ENCODE peak calls at places on chromosomes 13 and 19, in five cellular contexts. W is K562, M is HCT116, O is GM12878, R is HepG2. U is an unnamed sample.

GRCh38 chr19:29499921-29500590 is 25.7 kb upstream of the VSTM2B start:
- DNase-seq in W (no peak), R (no peak), O (no peak), M (no peak), U (no peak)

GRCh38 chr13:80979035-80979641 is 638.2 kb upstream of the SPRY2 start:
- DNase-seq in W (peak), M (peak), O (peak), R (peak), U (peak)

GRCh38 chr19:53642381-53643099 is 10.7 kb downstream of the DPRX start:
- DNase-seq in M (no peak), W (no peak), R (peak), O (no peak), U (no peak)

GRCh38 chr19:30236006-30236405 is 136.2 kb upstream of the ZNF536 start:
- DNase-seq in W (no peak), R (no peak), M (no peak), O (no peak), U (no peak)

GRCh38 chr13:72504026-72504925 is 223.2 kb downstream of the MZT1 start:
- DNase-seq in W (no peak), O (no peak), R (no peak), M (no peak), U (no peak)

GRCh38 chr13:37485766-37486165 is 112.8 kb downstream of the POSTN start:
- DNase-seq in R (no peak), W (no peak), O (no peak), M (no peak), U (no peak)

GRCh38 chr13:52846567-52847321 is 1.7 kb downstream of the PCDH8 start:
- DNase-seq in W (no peak), O (no peak), R (no peak), M (no peak), U (peak)

GRCh38 chr13:93655132-93655531 is 428.5 kb downstream of the GPC6 start:
- DNase-seq in W (no peak), R (no peak), O (no peak), M (no peak), U (no peak)

GRCh38 chr19:52369463-52370340 is at the start of gene ZNF880:
- DNase-seq in M (no peak), W (peak), O (peak), R (no peak), U (peak)

GRCh38 chr19:9597027-9597426 is 12.7 kb upstream of the ZNF121 start:
- DNase-seq in W (no peak), O (no peak), M (peak), R (no peak), U (no peak)

GRCh38 chr19:44003461-44004134 is 841 bp downstream of the ZNF230 start:
- DNase-seq in R (peak), O (no peak), M (no peak), W (peak), U (peak)

GRCh38 chr19:1402411-1403070 is 1.2 kb upstream of the GAMT start:
- DNase-seq in O (no peak), R (no peak), M (no peak), W (no peak), U (no peak)

GRCh38 chr19:18762125-18763023 is 28.7 kb downstream of the COMP start:
- DNase-seq in R (peak), M (peak), O (no peak), W (no peak), U (no peak)

GRCh38 chr19:28076628-28077027 is 1136.3 kb downstream of the UQCRFS1 start:
- DNase-seq in W (no peak), M (no peak), O (no peak), R (no peak), U (no peak)

GRCh38 chr13:46035066-46035465 is 17.5 kb downstream of the ZC3H13 start:
- DNase-seq in R (no peak), M (no peak), O (no peak), W (no peak), U (no peak)

GRCh38 chr19:2722541-2723344 is 1.6 kb upstream of the DIRAS1 start:
- DNase-seq in W (peak), R (no peak), O (no peak), M (no peak), U (no peak)

GRCh38 chr13:24606486-24607170 is 73.6 kb upstream of the ATP12A start:
- DNase-seq in O (no peak), W (no peak), R (no peak), M (no peak), U (no peak)

GRCh38 chr13:59874973-59875372 is 288.8 kb downstream of the DIAPH3 start:
- DNase-seq in W (no peak), O (no peak), R (no peak), M (no peak), U (no peak)

GRCh38 chr19:13425151-13425550 is 81.1 kb downstream of the CACNA1A start:
- DNase-seq in R (no peak), M (no peak), O (no peak), W (no peak), U (no peak)

GRCh38 chr19:29741776-29742175 is 26.7 kb upstream of the C19orf12 start:
- DNase-seq in O (no peak), W (no peak), M (no peak), R (no peak), U (no peak)

GRCh38 chr19:34364830-34365462 is at the start of gene GPI:
- DNase-seq in R (peak), M (no peak), W (peak), O (no peak), U (peak)

GRCh38 chr19:19119325-19120237 is 18.7 kb downstream of the TMEM161A start:
- DNase-seq in W (no peak), M (no peak), R (no peak), O (no peak), U (no peak)

GRCh38 chr19:13208131-13208963 is 58.1 kb downstream of the IER2 start:
- DNase-seq in O (peak), W (no peak), R (no peak), M (no peak), U (no peak)

GRCh38 chr19:46992699-46993535 is 26.7 kb upstream of the NPAS1 start:
- DNase-seq in R (no peak), W (no peak), M (no peak), O (no peak), U (no peak)

GRCh38 chr13:112963641-112964040 is 5.4 kb upstream of the MCF2L start:
- DNase-seq in R (no peak), M (no peak), O (no peak), W (no peak), U (no peak)

GRCh38 chr19:4675346-4675745 is 5.2 kb upstream of the MYDGF start:
- DNase-seq in M (no peak), R (no peak), O (no peak), W (no peak), U (no peak)

GRCh38 chr19:39247701-39248664 is 673 bp downstream of the IFNL4 start:
- DNase-seq in M (no peak), W (no peak), O (no peak), R (no peak), U (no peak)

GRCh38 chr19:52685811-52686210 is 47.7 kb upstream of the ZNF83 start:
- DNase-seq in R (no peak), W (no peak), O (no peak), M (no peak), U (no peak)

GRCh38 chr19:12937243-12938053 is 961 bp upstream of the CALR start:
- DNase-seq in W (no peak), O (no peak), M (no peak), R (peak), U (peak)

GRCh38 chr19:9309974-9310446 is 372 bp upstream of the ZNF699 start:
- DNase-seq in R (no peak), W (peak), M (peak), O (no peak), U (peak)

GRCh38 chr13:109000207-109000606 is 370.8 kb downstream of the MYO16 start:
- DNase-seq in R (no peak), W (no peak), M (no peak), O (no peak), U (no peak)

GRCh38 chr19:39595950-39596349 is 6.4 kb upstream of the LGALS13 start:
- DNase-seq in O (no peak), W (no peak), R (no peak), M (no peak), U (no peak)

GRCh38 chr13:47241446-47241845 is 344.6 kb upstream of the HTR2A start:
- DNase-seq in W (peak), M (no peak), O (no peak), R (no peak), U (no peak)

GRCh38 chr13:40060318-40061007 is 405.0 kb downstream of the COG6 start:
- DNase-seq in M (no peak), R (no peak), O (peak), W (no peak), U (no peak)

GRCh38 chr13:21703846-21704245 is 33.0 kb downstream of the FGF9 start:
- DNase-seq in W (no peak), O (no peak), R (no peak), M (no peak), U (no peak)

GRCh38 chr19:41774515-41774980 is 19.2 kb downstream of the CEACAM6 start:
- DNase-seq in O (no peak), W (no peak), M (peak), R (no peak), U (no peak)

GRCh38 chr13:48158290-48158689 is 63.4 kb upstream of the MED4 start:
- DNase-seq in O (peak), W (no peak), R (no peak), M (no peak), U (no peak)

GRCh38 chr13:28864544-28864943 is 44.4 kb downstream of the MTUS2 start:
- DNase-seq in O (peak), M (no peak), R (no peak), W (no peak), U (no peak)
- TF ChIP-seq CEBPB in O (no peak), M (no peak), R (no peak), W (no peak), U (no peak)

DNA sequence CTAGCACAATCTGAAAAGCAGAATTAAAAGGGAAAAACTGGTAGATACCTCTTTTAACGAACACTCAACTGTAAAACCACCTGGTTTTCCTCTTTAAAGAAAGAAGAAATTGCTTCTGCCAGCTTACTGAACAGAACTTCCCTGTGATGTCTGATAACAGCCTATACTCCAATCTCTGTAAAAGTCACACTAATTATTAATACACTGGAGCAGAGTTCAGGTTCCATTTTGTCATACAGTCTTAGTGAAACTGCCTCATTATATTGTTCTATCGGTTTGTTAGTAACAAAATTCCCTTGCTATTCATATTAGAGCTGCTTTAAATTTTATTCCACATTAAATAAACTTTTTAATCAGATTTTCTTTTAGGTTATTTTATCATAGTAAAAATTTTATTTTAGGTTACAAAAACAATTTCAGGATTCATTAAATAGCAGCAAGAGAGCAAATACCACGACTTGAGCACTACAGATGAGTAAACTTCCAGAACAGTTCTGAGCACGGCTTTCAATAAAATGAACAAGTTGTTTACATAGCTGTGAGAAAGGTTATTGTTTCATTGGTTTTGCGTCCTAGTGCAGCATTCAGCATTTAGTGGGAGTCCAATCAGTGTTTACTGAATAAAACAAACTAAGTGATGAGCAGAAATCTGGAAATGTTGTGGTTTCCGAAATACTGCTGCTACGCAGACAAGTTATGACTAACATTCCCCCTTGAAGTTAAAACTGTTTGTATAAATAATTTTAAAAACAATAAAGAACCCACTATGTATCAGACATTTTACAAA is 251.3 kb upstream of the STARD13 start:
- DNase-seq in R (no peak), W (no peak), O (no peak), M (no peak), U (no peak)
- TF ChIP-seq JUND in R (no peak), W (no peak), O (no peak), M (no peak), U (no peak)

GRCh38 chr19:48509467-48510194 is 2.0 kb downstream of the LMTK3 start:
- DNase-seq in M (no peak), R (no peak), W (peak), O (no peak), U (no peak)
- TF ChIP-seq CEBPB in M (no peak), R (no peak), W (no peak), O (no peak), U (no peak)

GRCh38 chr13:41458939-41459753 is 1.8 kb downstream of the RGCC start:
- DNase-seq in W (peak), R (peak), M (peak), O (no peak), U (peak)

GRCh38 chr13:41459754-41460111 is 2.4 kb downstream of the RGCC start:
- DNase-seq in M (no peak), R (no peak), O (no peak), W (no peak), U (no peak)

GRCh38 chr13:41456768-41457588 is at the start of gene RGCC:
- DNase-seq in R (peak), O (no peak), W (peak), M (peak), U (no peak)

GRCh38 chr13:41457589-41458186 is 338 bp downstream of the RGCC start:
- DNase-seq in M (no peak), W (peak), R (no peak), O (no peak), U (no peak)

DNA sequence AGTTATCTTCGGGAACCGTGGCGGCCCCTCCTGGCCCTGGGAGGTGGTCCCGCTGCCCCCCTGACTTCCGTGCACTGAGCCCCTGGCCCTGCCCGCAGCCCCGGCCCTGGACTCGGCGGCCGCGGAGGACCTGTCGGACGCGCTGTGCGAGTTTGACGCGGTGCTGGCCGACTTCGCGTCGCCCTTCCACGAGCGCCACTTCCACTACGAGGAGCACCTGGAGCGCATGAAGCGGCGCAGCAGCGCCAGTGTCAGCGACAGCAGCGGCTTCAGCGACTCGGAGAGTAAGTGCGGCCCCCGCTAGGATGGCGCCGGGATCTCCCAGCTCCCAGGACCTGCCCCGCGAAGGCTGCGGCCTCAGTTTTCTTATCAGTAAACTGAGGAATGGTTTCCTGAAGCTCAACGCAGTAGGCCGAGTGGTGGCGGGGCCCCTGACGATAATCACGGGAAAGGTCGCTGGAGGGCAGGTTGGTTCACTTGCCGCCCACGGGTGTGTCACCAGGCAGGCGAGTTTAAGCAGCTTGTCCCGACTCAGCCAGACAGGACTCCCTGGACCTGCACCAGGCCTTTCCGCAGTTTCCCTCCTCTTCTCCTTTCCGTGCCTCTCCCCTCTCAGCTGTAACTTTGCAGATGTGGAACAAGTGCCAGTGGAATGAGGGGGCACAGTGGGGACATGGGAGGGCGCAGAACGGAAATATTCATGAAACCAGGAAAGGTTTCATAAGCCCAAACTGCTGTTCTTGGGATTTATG is 1.0 kb downstream of the RGCC start:
- DNase-seq in O (no peak), M (no peak), W (peak), R (no peak), U (peak)
- TF ChIP-seq JUND in O (no peak), M (no peak), W (no peak), R (no peak), U (no peak)

GRCh38 chr19:32823747-32824102 is 45.8 kb downstream of the SLC7A9 start:
- DNase-seq in O (no peak), W (no peak), M (no peak), R (no peak), U (no peak)
- TF ChIP-seq CEBPB in O (no peak), W (no peak), M (no peak), R (no peak), U (no peak)

DNA sequence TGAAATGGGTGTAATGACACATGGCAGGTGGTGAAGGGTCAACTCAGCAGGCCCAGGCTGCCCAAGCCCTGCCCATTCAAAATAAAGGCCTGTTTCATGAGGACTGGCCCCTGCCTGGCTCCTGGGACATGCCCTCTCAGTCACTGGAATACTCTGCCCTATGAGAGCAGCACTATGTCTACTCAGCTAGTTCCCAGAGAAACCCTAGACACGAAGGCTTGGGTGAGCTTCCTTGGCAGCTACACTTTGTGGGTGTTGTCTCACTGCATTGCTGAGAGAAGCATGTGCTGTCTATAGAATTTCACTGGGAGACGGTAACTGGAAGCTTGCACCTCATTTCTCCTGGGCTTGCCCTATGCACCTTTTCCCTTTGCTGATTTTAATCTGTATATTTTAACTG is 752.8 kb downstream of the LIG4 start:
- DNase-seq in O (no peak), R (no peak), M (no peak), W (no peak), U (no peak)
- TF ChIP-seq JUND in O (no peak), R (no peak), M (no peak), W (no peak), U (no peak)

GRCh38 chr19:21047712-21048111 is 27.3 kb downstream of the ZNF430 start:
- DNase-seq in O (no peak), M (no peak), R (no peak), W (no peak), U (no peak)

GRCh38 chr19:21052902-21053301 is 29.1 kb upstream of the ZNF714 start:
- DNase-seq in M (no peak), W (peak), O (no peak), R (no peak), U (no peak)
- TF ChIP-seq CEBPB in M (no peak), W (no peak), O (no peak), R (no peak), U (no peak)

GRCh38 chr13:98977568-98978270 is at the start of gene DOCK9:
- DNase-seq in W (no peak), O (no peak), M (no peak), R (no peak), U (peak)
- TF ChIP-seq JUND in W (no peak), O (no peak), M (no peak), R (no peak), U (no peak)

DNA sequence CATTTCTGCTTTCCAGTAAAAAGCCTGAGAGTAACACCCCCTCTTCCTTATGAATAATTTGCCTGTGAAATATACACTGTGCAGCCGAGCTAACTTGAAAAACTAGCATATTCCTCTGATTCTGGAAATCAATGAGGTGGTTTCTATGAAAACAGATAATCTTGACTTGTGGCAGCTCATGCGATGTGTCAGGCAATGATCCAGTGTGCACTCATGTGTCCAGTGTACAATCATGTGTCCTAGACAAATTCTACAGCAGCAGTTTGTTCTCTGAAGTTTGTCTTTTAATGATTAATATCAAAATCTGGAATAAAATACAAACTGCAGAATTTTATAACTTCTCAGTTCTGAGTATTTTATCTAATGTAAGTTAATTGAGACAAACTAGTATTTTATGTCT is 2213.9 kb upstream of the PCDH20 start:
- DNase-seq in O (no peak), M (no peak), R (no peak), W (no peak), U (no peak)
- TF ChIP-seq CEBPB in O (no peak), M (no peak), R (no peak), W (no peak), U (no peak)

DNA sequence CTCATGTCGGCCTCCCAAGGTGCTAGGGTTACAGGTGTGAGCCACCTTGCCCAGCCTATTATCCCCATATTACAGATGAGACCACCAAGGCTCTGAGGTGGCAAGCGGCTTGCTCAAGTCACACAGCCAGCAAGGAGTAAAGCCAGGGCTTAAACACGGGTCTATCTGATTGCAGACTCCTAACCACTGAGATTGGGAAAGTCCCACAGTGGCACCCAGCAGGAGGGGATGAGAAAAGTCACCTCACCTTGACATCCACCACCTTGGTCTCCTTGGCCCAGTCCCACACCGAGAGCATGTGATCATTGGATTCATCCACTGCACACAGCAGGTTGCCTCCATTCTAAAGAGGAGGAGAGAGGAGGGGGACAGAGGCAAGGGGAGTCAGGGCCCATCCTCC is 9.5 kb downstream of the EML2 start:
- DNase-seq in O (no peak), R (no peak), W (no peak), M (no peak), U (no peak)
- TF ChIP-seq JUND in O (no peak), R (no peak), W (no peak), M (no peak), U (no peak)

U was measured in H1.